ENCODE peak calls at places on chromosomes 11 and 22, in ten cellular contexts. A is A549, L is testis, I is neuronal stem cell, H is heart right ventricle, O is cardiac muscle cell, W is H1, J is psoas muscle, R is stomach, B is pancreas. S is an unnamed sample.

GRCh38 chr11:20278727-20279126 is 84.8 kb upstream of the HTATIP2 start:
- DNase-seq in L (peak), J (no peak), W (no peak), R (no peak), I (no peak), A (no peak), H (no peak), B (no peak), O (no peak), S (no peak)

GRCh38 chr11:9923280-9923679 is 259.4 kb downstream of the SWAP70 start:
- DNase-seq in W (no peak), I (no peak), O (no peak), R (no peak), B (no peak), L (no peak), A (no peak), H (no peak), J (no peak), S (no peak)

GRCh38 chr11:65279713-65280459 is 18.1 kb downstream of the POLA2 start:
- DNase-seq in A (peak), H (no peak), R (peak), I (no peak), B (no peak), L (no peak), W (no peak), J (peak), O (no peak), S (peak)

GRCh38 chr22:30423296-30423958 is 2.1 kb upstream of the MTFP1 start:
- DNase-seq in W (no peak), H (peak), O (peak), L (peak), J (no peak), B (no peak), I (no peak), A (no peak), R (no peak), S (no peak)

GRCh38 chr22:29702025-29702930 is 17.5 kb upstream of the CABP7 start:
- DNase-seq in A (peak), O (no peak), J (no peak), R (no peak), W (no peak), I (no peak), L (no peak), B (no peak), H (no peak), S (no peak)

GRCh38 chr11:119538748-119539147 is 115.8 kb upstream of the THY1 start:
- DNase-seq in J (no peak), L (no peak), B (no peak), R (no peak), W (no peak), I (no peak), A (no peak), H (no peak), O (no peak), S (no peak)

GRCh38 chr11:73969991-73970800 is 12.4 kb downstream of the UCP2 start:
- DNase-seq in H (no peak), B (no peak), I (no peak), L (no peak), J (no peak), A (no peak), R (no peak), W (no peak), O (no peak), S (no peak)

GRCh38 chr11:68688881-68689280 is 4.5 kb downstream of the GAL start:
- DNase-seq in B (no peak), L (no peak), O (no peak), H (no peak), I (no peak), R (no peak), J (no peak), A (no peak), W (peak), S (no peak)

GRCh38 chr11:21965221-21965620 is 227.7 kb upstream of the ANO5 start:
- DNase-seq in J (no peak), W (no peak), O (no peak), B (no peak), H (no peak), L (no peak), A (no peak), I (no peak), R (no peak), S (no peak)

GRCh38 chr11:26474401-26474800 is 97.7 kb downstream of the MUC15 start:
- DNase-seq in R (no peak), O (no peak), A (no peak), H (no peak), J (no peak), L (no peak), W (no peak), B (no peak), I (no peak), S (no peak)

GRCh38 chr11:26477406-26477805 is 94.7 kb downstream of the MUC15 start:
- DNase-seq in L (no peak), B (no peak), H (no peak), W (no peak), J (no peak), R (no peak), O (no peak), A (no peak), I (no peak), S (no peak)

GRCh38 chr11:26483101-26483500 is 89.0 kb downstream of the MUC15 start:
- DNase-seq in A (no peak), O (no peak), J (no peak), B (no peak), I (no peak), W (no peak), L (no peak), H (no peak), R (no peak), S (no peak)

GRCh38 chr11:26480041-26480440 is 92.0 kb downstream of the MUC15 start:
- DNase-seq in L (no peak), O (no peak), A (no peak), R (no peak), B (no peak), J (no peak), I (no peak), W (no peak), H (no peak), S (no peak)

GRCh38 chr11:26478710-26479109 is 93.4 kb downstream of the MUC15 start:
- DNase-seq in I (no peak), A (no peak), R (no peak), O (no peak), L (no peak), J (no peak), H (no peak), B (no peak), W (no peak), S (no peak)
- H3K27ac ChIP-seq in I (no peak), A (no peak), R (no peak), O (no peak), L (no peak), J (no peak), H (no peak), B (no peak), W (no peak), S (no peak)

GRCh38 chr11:15551897-15552851 is 437.5 kb downstream of the INSC start:
- DNase-seq in O (peak), I (peak), L (no peak), J (no peak), B (no peak), W (no peak), A (no peak), H (no peak), R (no peak), S (no peak)

GRCh38 chr11:15547685-15548084 is 433.0 kb downstream of the INSC start:
- DNase-seq in B (no peak), J (no peak), O (no peak), R (no peak), I (peak), H (no peak), A (no peak), W (no peak), L (no peak), S (no peak)
- H3K27ac ChIP-seq in B (no peak), J (no peak), O (no peak), R (no peak), I (peak), H (no peak), A (no peak), W (no peak), L (no peak), S (no peak)

GRCh38 chr11:79119491-79120284 is 321.1 kb downstream of the TENM4 start:
- DNase-seq in L (peak), O (peak), J (no peak), W (no peak), B (no peak), H (no peak), I (peak), A (no peak), R (no peak), S (no peak)
- H3K27ac ChIP-seq in L (no peak), O (peak), J (no peak), W (no peak), B (no peak), H (no peak), I (no peak), A (no peak), R (no peak), S (no peak)

GRCh38 chr11:61969838-61970452 is 2.5 kb upstream of the FTH1 start:
- DNase-seq in R (no peak), J (no peak), W (no peak), B (no peak), H (no peak), L (no peak), I (no peak), A (no peak), O (no peak), S (no peak)
- H3K27ac ChIP-seq in R (peak), J (peak), W (no peak), B (peak), H (peak), L (peak), I (no peak), A (peak), O (no peak), S (peak)

DNA sequence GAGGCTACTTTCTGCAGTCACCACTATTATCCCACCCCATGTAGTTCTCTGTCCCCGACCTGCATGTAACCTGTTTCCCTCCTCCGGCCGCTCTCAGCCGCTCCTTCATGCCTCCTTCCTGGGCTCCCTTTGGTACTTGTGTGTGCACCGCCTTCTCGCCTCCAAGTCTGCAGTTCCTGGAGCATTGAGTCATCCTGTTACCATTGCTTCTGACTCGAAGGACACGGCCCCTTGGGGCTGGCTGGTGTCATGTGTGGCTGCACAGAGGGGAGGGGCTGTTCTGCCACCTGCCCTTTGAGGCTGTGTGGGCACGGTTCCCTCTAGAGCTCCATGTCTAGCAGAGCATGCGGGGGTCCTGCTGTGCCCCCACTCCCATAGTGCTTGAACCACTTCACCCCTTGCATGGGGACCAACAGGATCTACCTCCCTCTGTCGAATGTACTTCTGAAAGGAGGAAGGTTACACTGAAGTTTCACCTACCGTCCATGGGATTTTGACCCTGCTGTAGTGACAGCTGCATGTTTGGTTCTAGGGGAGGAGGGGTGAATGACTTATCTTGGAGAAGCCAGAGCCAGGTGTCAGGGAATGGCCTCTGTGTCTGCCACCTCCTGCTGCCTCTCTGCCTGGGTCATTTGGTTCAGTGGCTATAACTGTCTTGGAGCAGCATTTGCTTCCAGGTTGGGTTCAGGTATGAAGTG is 39.6 kb downstream of the BCR start:
- DNase-seq in B (no peak), W (no peak), L (no peak), J (no peak), O (no peak), H (no peak), A (no peak), I (no peak), R (peak), S (no peak)
- H3K27ac ChIP-seq in B (peak), W (no peak), L (no peak), J (no peak), O (peak), H (no peak), A (no peak), I (no peak), R (peak), S (peak)

DNA sequence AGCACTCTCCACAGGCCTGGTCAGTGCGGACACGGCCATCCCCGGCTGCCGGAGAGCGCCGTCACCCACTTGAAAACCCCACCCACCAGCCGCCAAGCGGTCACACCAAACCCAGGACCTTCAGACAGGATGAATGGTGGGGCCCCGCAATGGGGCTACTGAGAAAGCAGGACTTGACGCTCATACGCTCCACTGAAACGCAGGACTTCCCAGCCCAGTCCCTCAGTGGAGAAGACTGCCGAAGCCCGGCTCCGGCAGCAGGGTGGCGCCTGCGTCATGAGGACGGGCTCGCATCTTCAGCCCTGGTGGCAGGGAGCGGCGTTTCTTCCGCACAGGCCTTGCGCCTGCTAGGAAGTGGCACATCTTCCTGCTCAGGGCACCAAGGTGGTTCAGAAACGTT is 15.3 kb upstream of the PHLDA2 start:
- DNase-seq in B (no peak), L (no peak), A (no peak), H (no peak), J (no peak), O (no peak), W (no peak), R (no peak), I (no peak), S (no peak)
- H3K27ac ChIP-seq in B (peak), L (peak), A (no peak), H (no peak), J (no peak), O (no peak), W (no peak), R (peak), I (no peak), S (no peak)

DNA sequence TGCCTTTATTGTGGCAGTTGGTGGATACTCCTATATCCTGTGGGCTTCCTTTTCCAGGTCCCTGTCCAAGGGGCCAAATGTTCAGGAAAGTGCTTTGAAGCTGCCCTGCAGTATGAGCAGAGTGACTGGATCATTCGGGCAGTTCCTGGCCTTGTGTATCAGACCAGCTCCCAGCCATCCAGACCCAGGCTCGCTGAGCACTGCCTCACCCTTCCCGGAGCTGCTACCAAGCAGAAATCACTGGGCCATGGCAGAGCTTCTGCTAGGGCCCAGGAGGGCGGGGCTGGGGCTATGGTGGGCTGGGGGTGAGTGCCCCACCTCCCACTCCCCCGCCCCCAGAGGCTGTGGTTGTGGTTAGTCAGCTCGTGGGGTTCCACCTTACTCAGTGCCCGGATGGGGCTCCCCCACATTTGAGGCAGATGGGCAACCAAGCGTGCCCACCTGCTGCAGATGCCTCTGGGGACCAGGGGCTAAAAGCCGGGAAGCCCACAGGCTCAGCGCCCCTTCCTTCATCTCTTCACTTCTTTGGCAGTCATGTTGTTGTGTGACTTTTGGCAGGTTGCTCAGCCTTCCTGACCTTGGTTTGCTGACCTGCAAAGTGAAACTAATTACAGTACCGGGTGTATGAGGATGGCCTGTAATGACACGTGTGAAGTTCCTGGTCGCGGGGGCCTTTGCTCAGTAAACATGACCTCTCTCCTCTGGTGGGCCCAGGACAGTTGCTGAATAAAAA is 2.0 kb upstream of the LRRC32 start:
- DNase-seq in O (no peak), R (no peak), J (no peak), L (no peak), I (no peak), W (no peak), H (no peak), B (no peak), A (no peak), S (no peak)
- H3K27ac ChIP-seq in O (no peak), R (peak), J (no peak), L (no peak), I (no peak), W (no peak), H (peak), B (no peak), A (no peak), S (no peak)

GRCh38 chr11:133699071-133699470 is 146.2 kb downstream of the SPATA19 start:
- DNase-seq in W (no peak), R (no peak), O (no peak), A (no peak), L (no peak), J (no peak), B (no peak), I (no peak), H (no peak), S (no peak)
- H3K27ac ChIP-seq in W (no peak), R (no peak), O (no peak), A (no peak), L (no peak), J (no peak), B (no peak), I (no peak), H (no peak), S (no peak)

GRCh38 chr22:36021649-36022048 is 7.0 kb downstream of the RBFOX2 start:
- DNase-seq in H (no peak), L (no peak), O (no peak), B (no peak), I (no peak), W (no peak), A (no peak), J (no peak), R (no peak), S (no peak)
- H3K27ac ChIP-seq in H (no peak), L (peak), O (peak), B (peak), I (no peak), W (no peak), A (no peak), J (peak), R (peak), S (no peak)